ENCODE peak calls at places on chromosomes 11 and 22, in ten cellular contexts. One of them, this sample, is unnamed.

GRCh38 chr11:67367014-67367835 is 6.2 kb downstream of the CLCF1 start:
- DNase-seq in ecto neural progenitor cell: no peak
- DNase-seq in effector memory CD8-positive, alpha-beta T cell: no peak
- DNase-seq in ACHN: no peak
- DNase-seq in GM04503: no peak
- DNase-seq in cardiac fibroblast: no peak
- DNase-seq in NCI-H1436: no peak
- DNase-seq in gastrocnemius medialis: no peak
- DNase-seq in activated naive CD4-positive, alpha-beta T cell treated with Interleukin-2 at 50 U/mL for 16 hours: no peak
- DNase-seq in AG10803: no peak
- DNase-seq in this sample: no peak

GRCh38 chr11:117807482-117808272 is 10.7 kb upstream of the DSCAML1 start:
- DNase-seq in ecto neural progenitor cell: peak; percentile 75
- DNase-seq in effector memory CD8-positive, alpha-beta T cell: peak; percentile 76
- DNase-seq in ACHN: peak; percentile 63
- DNase-seq in GM04503: no peak
- DNase-seq in cardiac fibroblast: peak; percentile 68
- DNase-seq in NCI-H1436: peak; percentile 57
- DNase-seq in gastrocnemius medialis: peak; percentile 57
- DNase-seq in activated naive CD4-positive, alpha-beta T cell treated with Interleukin-2 at 50 U/mL for 16 hours: peak; percentile 80
- DNase-seq in AG10803: peak; percentile 51
- DNase-seq in this sample: peak; percentile 89

GRCh38 chr11:36069576-36070214 is 125.8 kb downstream of the LDLRAD3 start:
- DNase-seq in ecto neural progenitor cell: no peak
- DNase-seq in effector memory CD8-positive, alpha-beta T cell: no peak
- DNase-seq in ACHN: no peak
- DNase-seq in GM04503: no peak
- DNase-seq in cardiac fibroblast: no peak
- DNase-seq in NCI-H1436: no peak
- DNase-seq in gastrocnemius medialis: no peak
- DNase-seq in activated naive CD4-positive, alpha-beta T cell treated with Interleukin-2 at 50 U/mL for 16 hours: no peak
- DNase-seq in AG10803: no peak
- DNase-seq in this sample: no peak

GRCh38 chr11:47606731-47607130 is 12.5 kb upstream of the C1QTNF4 start:
- DNase-seq in ecto neural progenitor cell: no peak
- DNase-seq in effector memory CD8-positive, alpha-beta T cell: no peak
- DNase-seq in ACHN: no peak
- DNase-seq in GM04503: no peak
- DNase-seq in cardiac fibroblast: peak; percentile 57
- DNase-seq in NCI-H1436: no peak
- DNase-seq in gastrocnemius medialis: no peak
- DNase-seq in activated naive CD4-positive, alpha-beta T cell treated with Interleukin-2 at 50 U/mL for 16 hours: no peak
- DNase-seq in AG10803: peak; percentile 42
- DNase-seq in this sample: peak; percentile 63

GRCh38 chr11:19565639-19566038 is 147.0 kb upstream of the NAV2 start:
- DNase-seq in ecto neural progenitor cell: no peak
- DNase-seq in effector memory CD8-positive, alpha-beta T cell: no peak
- DNase-seq in ACHN: no peak
- DNase-seq in GM04503: no peak
- DNase-seq in cardiac fibroblast: no peak
- DNase-seq in NCI-H1436: no peak
- DNase-seq in gastrocnemius medialis: no peak
- DNase-seq in activated naive CD4-positive, alpha-beta T cell treated with Interleukin-2 at 50 U/mL for 16 hours: no peak
- DNase-seq in AG10803: no peak
- DNase-seq in this sample: no peak

GRCh38 chr22:22045576-22046335 is 63.2 kb upstream of the TOP3B start:
- DNase-seq in ecto neural progenitor cell: no peak
- DNase-seq in effector memory CD8-positive, alpha-beta T cell: no peak
- DNase-seq in ACHN: no peak
- DNase-seq in GM04503: no peak
- DNase-seq in cardiac fibroblast: no peak
- DNase-seq in NCI-H1436: peak; percentile 38
- DNase-seq in gastrocnemius medialis: no peak
- DNase-seq in activated naive CD4-positive, alpha-beta T cell treated with Interleukin-2 at 50 U/mL for 16 hours: no peak
- DNase-seq in AG10803: no peak
- DNase-seq in this sample: no peak

GRCh38 chr22:41524809-41525449 is 19.3 kb downstream of the POLR3H start:
- DNase-seq in ecto neural progenitor cell: no peak
- DNase-seq in effector memory CD8-positive, alpha-beta T cell: peak; percentile 44
- DNase-seq in ACHN: no peak
- DNase-seq in GM04503: no peak
- DNase-seq in cardiac fibroblast: peak; percentile 33
- DNase-seq in NCI-H1436: no peak
- DNase-seq in gastrocnemius medialis: no peak
- DNase-seq in activated naive CD4-positive, alpha-beta T cell treated with Interleukin-2 at 50 U/mL for 16 hours: peak; percentile 57
- DNase-seq in AG10803: no peak
- DNase-seq in this sample: no peak

GRCh38 chr11:123194308-123195181 is 503 bp downstream of the CLMP start:
- DNase-seq in ecto neural progenitor cell: peak; percentile 80
- DNase-seq in effector memory CD8-positive, alpha-beta T cell: no peak
- DNase-seq in ACHN: peak; percentile 37
- DNase-seq in GM04503: no peak
- DNase-seq in cardiac fibroblast: no peak
- DNase-seq in NCI-H1436: no peak
- DNase-seq in gastrocnemius medialis: no peak
- DNase-seq in activated naive CD4-positive, alpha-beta T cell treated with Interleukin-2 at 50 U/mL for 16 hours: no peak
- DNase-seq in AG10803: peak; percentile 48
- DNase-seq in this sample: peak; percentile 67

GRCh38 chr22:24005201-24005600 is at the start of gene GSTT4:
- DNase-seq in ecto neural progenitor cell: no peak
- DNase-seq in effector memory CD8-positive, alpha-beta T cell: no peak
- DNase-seq in ACHN: no peak
- DNase-seq in GM04503: no peak
- DNase-seq in cardiac fibroblast: peak; percentile 43
- DNase-seq in NCI-H1436: no peak
- DNase-seq in gastrocnemius medialis: no peak
- DNase-seq in activated naive CD4-positive, alpha-beta T cell treated with Interleukin-2 at 50 U/mL for 16 hours: no peak
- DNase-seq in AG10803: no peak
- DNase-seq in this sample: peak; percentile 87

GRCh38 chr22:35761037-35761436 is 43.4 kb downstream of the APOL5 start:
- DNase-seq in ecto neural progenitor cell: no peak
- DNase-seq in effector memory CD8-positive, alpha-beta T cell: no peak
- DNase-seq in ACHN: peak; percentile 24
- DNase-seq in GM04503: no peak
- DNase-seq in cardiac fibroblast: peak; percentile 30
- DNase-seq in NCI-H1436: no peak
- DNase-seq in gastrocnemius medialis: no peak
- DNase-seq in activated naive CD4-positive, alpha-beta T cell treated with Interleukin-2 at 50 U/mL for 16 hours: no peak
- DNase-seq in AG10803: peak; percentile 39
- DNase-seq in this sample: no peak

GRCh38 chr11:61571337-61571736 is 9.5 kb downstream of the SYT7 start:
- DNase-seq in ecto neural progenitor cell: no peak
- DNase-seq in effector memory CD8-positive, alpha-beta T cell: no peak
- DNase-seq in ACHN: no peak
- DNase-seq in GM04503: no peak
- DNase-seq in cardiac fibroblast: no peak
- DNase-seq in NCI-H1436: no peak
- DNase-seq in gastrocnemius medialis: no peak
- DNase-seq in activated naive CD4-positive, alpha-beta T cell treated with Interleukin-2 at 50 U/mL for 16 hours: no peak
- DNase-seq in AG10803: no peak
- DNase-seq in this sample: no peak

GRCh38 chr11:68289456-68289855 is 17.7 kb upstream of the C11orf24 start:
- DNase-seq in ecto neural progenitor cell: no peak
- DNase-seq in effector memory CD8-positive, alpha-beta T cell: no peak
- DNase-seq in ACHN: no peak
- DNase-seq in GM04503: no peak
- DNase-seq in cardiac fibroblast: no peak
- DNase-seq in NCI-H1436: no peak
- DNase-seq in gastrocnemius medialis: no peak
- DNase-seq in activated naive CD4-positive, alpha-beta T cell treated with Interleukin-2 at 50 U/mL for 16 hours: no peak
- DNase-seq in AG10803: no peak
- DNase-seq in this sample: no peak

GRCh38 chr22:39873963-39874362 is 19.6 kb downstream of the ENTHD1 start:
- DNase-seq in ecto neural progenitor cell: no peak
- DNase-seq in effector memory CD8-positive, alpha-beta T cell: no peak
- DNase-seq in ACHN: no peak
- DNase-seq in GM04503: no peak
- DNase-seq in cardiac fibroblast: no peak
- DNase-seq in NCI-H1436: no peak
- DNase-seq in gastrocnemius medialis: no peak
- DNase-seq in activated naive CD4-positive, alpha-beta T cell treated with Interleukin-2 at 50 U/mL for 16 hours: peak; percentile 3
- DNase-seq in AG10803: no peak
- DNase-seq in this sample: no peak

GRCh38 chr22:36435516-36436415 is 45.7 kb downstream of the TXN2 start:
- DNase-seq in ecto neural progenitor cell: no peak
- DNase-seq in effector memory CD8-positive, alpha-beta T cell: peak; percentile 71
- DNase-seq in ACHN: no peak
- DNase-seq in GM04503: no peak
- DNase-seq in cardiac fibroblast: no peak
- DNase-seq in NCI-H1436: no peak
- DNase-seq in gastrocnemius medialis: no peak
- DNase-seq in activated naive CD4-positive, alpha-beta T cell treated with Interleukin-2 at 50 U/mL for 16 hours: peak; percentile 57
- DNase-seq in AG10803: no peak
- DNase-seq in this sample: no peak

GRCh38 chr22:36220457-36220921 is 18.8 kb downstream of the APOL2 start:
- DNase-seq in ecto neural progenitor cell: no peak
- DNase-seq in effector memory CD8-positive, alpha-beta T cell: no peak
- DNase-seq in ACHN: no peak
- DNase-seq in GM04503: peak; percentile 42
- DNase-seq in cardiac fibroblast: peak; percentile 62
- DNase-seq in NCI-H1436: no peak
- DNase-seq in gastrocnemius medialis: peak; percentile 37
- DNase-seq in activated naive CD4-positive, alpha-beta T cell treated with Interleukin-2 at 50 U/mL for 16 hours: no peak
- DNase-seq in AG10803: peak; percentile 51
- DNase-seq in this sample: no peak

GRCh38 chr11:109728056-109728455 is 306.1 kb downstream of the C11orf87 start:
- DNase-seq in ecto neural progenitor cell: no peak
- DNase-seq in effector memory CD8-positive, alpha-beta T cell: no peak
- DNase-seq in ACHN: no peak
- DNase-seq in GM04503: no peak
- DNase-seq in cardiac fibroblast: no peak
- DNase-seq in NCI-H1436: no peak
- DNase-seq in gastrocnemius medialis: no peak
- DNase-seq in activated naive CD4-positive, alpha-beta T cell treated with Interleukin-2 at 50 U/mL for 16 hours: no peak
- DNase-seq in AG10803: no peak
- DNase-seq in this sample: no peak

GRCh38 chr11:108983621-108984020 is 318.8 kb downstream of the DDX10 start:
- DNase-seq in ecto neural progenitor cell: no peak
- DNase-seq in effector memory CD8-positive, alpha-beta T cell: no peak
- DNase-seq in ACHN: no peak
- DNase-seq in GM04503: no peak
- DNase-seq in cardiac fibroblast: peak; percentile 61
- DNase-seq in NCI-H1436: no peak
- DNase-seq in gastrocnemius medialis: no peak
- DNase-seq in activated naive CD4-positive, alpha-beta T cell treated with Interleukin-2 at 50 U/mL for 16 hours: no peak
- DNase-seq in AG10803: peak; percentile 52
- DNase-seq in this sample: no peak

GRCh38 chr22:26894766-26895485 is 237.5 kb downstream of the MIAT start:
- DNase-seq in ecto neural progenitor cell: peak; percentile 15
- DNase-seq in effector memory CD8-positive, alpha-beta T cell: no peak
- DNase-seq in ACHN: peak; percentile 84
- DNase-seq in GM04503: peak; percentile 84
- DNase-seq in cardiac fibroblast: peak; percentile 87
- DNase-seq in NCI-H1436: no peak
- DNase-seq in gastrocnemius medialis: no peak
- DNase-seq in activated naive CD4-positive, alpha-beta T cell treated with Interleukin-2 at 50 U/mL for 16 hours: no peak
- DNase-seq in AG10803: peak; percentile 93
- DNase-seq in this sample: no peak

GRCh38 chr11:65851083-65851579 is 6.8 kb downstream of the CFL1 start:
- DNase-seq in ecto neural progenitor cell: no peak
- DNase-seq in effector memory CD8-positive, alpha-beta T cell: no peak
- DNase-seq in ACHN: peak; percentile 29
- DNase-seq in GM04503: no peak
- DNase-seq in cardiac fibroblast: peak; percentile 51
- DNase-seq in NCI-H1436: no peak
- DNase-seq in gastrocnemius medialis: no peak
- DNase-seq in activated naive CD4-positive, alpha-beta T cell treated with Interleukin-2 at 50 U/mL for 16 hours: no peak
- DNase-seq in AG10803: no peak
- DNase-seq in this sample: no peak

GRCh38 chr22:44181912-44182590 is 1.3 kb downstream of the PARVG start:
- DNase-seq in ecto neural progenitor cell: no peak
- DNase-seq in effector memory CD8-positive, alpha-beta T cell: no peak
- DNase-seq in ACHN: no peak
- DNase-seq in GM04503: no peak
- DNase-seq in cardiac fibroblast: no peak
- DNase-seq in NCI-H1436: no peak
- DNase-seq in gastrocnemius medialis: no peak
- DNase-seq in activated naive CD4-positive, alpha-beta T cell treated with Interleukin-2 at 50 U/mL for 16 hours: no peak
- DNase-seq in AG10803: no peak
- DNase-seq in this sample: no peak

GRCh38 chr11:4072668-4073285 is 21.8 kb upstream of the RRM1 start:
- DNase-seq in ecto neural progenitor cell: no peak
- DNase-seq in effector memory CD8-positive, alpha-beta T cell: peak; percentile 57
- DNase-seq in ACHN: peak; percentile 70
- DNase-seq in GM04503: no peak
- DNase-seq in cardiac fibroblast: peak; percentile 88
- DNase-seq in NCI-H1436: peak; percentile 81
- DNase-seq in gastrocnemius medialis: peak; percentile 53
- DNase-seq in activated naive CD4-positive, alpha-beta T cell treated with Interleukin-2 at 50 U/mL for 16 hours: peak; percentile 34
- DNase-seq in AG10803: peak; percentile 75
- DNase-seq in this sample: no peak

GRCh38 chr11:67265633-67266423 is 445 bp upstream of the GRK2 start:
- DNase-seq in ecto neural progenitor cell: peak; percentile 87
- DNase-seq in effector memory CD8-positive, alpha-beta T cell: peak; percentile 71
- DNase-seq in ACHN: peak; percentile 62
- DNase-seq in GM04503: no peak
- DNase-seq in cardiac fibroblast: peak; percentile 57
- DNase-seq in NCI-H1436: no peak
- DNase-seq in gastrocnemius medialis: peak; percentile 70
- DNase-seq in activated naive CD4-positive, alpha-beta T cell treated with Interleukin-2 at 50 U/mL for 16 hours: peak; percentile 81
- DNase-seq in AG10803: peak; percentile 43
- DNase-seq in this sample: peak; percentile 86